ENCODE peak calls at places on chromosomes 1 and 21, in five cellular contexts. T is NCI-H774, E is breast epithelium, U is LHCN-M2, X is heart left ventricle. I is an unnamed sample.

GRCh38 chr1:36453600-36454388 is 3.5 kb upstream of the OSCP1 start:
- DNase-seq in T (no peak), X (no peak), E (no peak), U (no peak), I (no peak)

GRCh38 chr1:201683397-201683796 is 144.5 kb downstream of the NAV1 start:
- DNase-seq in E (no peak), X (no peak), T (no peak), U (no peak), I (no peak)

GRCh38 chr1:1361982-1362423 is 3.6 kb upstream of the MXRA8 start:
- DNase-seq in U (peak), E (peak), T (no peak), X (peak), I (no peak)

GRCh38 chr1:46614604-46614984 is 2.0 kb downstream of the MOB3C start:
- DNase-seq in T (no peak), E (no peak), X (no peak), U (no peak), I (no peak)

GRCh38 chr1:151888972-151889570 is 20.2 kb downstream of the THEM4 start:
- DNase-seq in T (no peak), U (no peak), X (no peak), E (no peak), I (no peak)

GRCh38 chr1:17575786-17576584 is 36.5 kb downstream of the ARHGEF10L start:
- DNase-seq in X (no peak), T (no peak), U (no peak), E (no peak), I (no peak)

GRCh38 chr1:171110485-171111340 is 20.0 kb downstream of the FMO3 start:
- DNase-seq in T (no peak), X (no peak), U (no peak), E (no peak), I (no peak)

GRCh38 chr1:90831910-90832309 is 114.8 kb upstream of the BARHL2 start:
- DNase-seq in U (no peak), E (no peak), X (no peak), T (no peak), I (no peak)

GRCh38 chr1:22024485-22025367 is 23.3 kb downstream of the CELA3A start:
- DNase-seq in E (no peak), X (peak), U (peak), T (peak), I (peak)

GRCh38 chr1:176315519-176316220 is 108.6 kb upstream of the COP1 start:
- DNase-seq in T (no peak), U (no peak), X (no peak), E (no peak), I (no peak)

GRCh38 chr1:156104065-156104810 is 10.3 kb upstream of the LMNA start:
- DNase-seq in U (peak), X (peak), E (peak), T (peak), I (peak)

GRCh38 chr1:167690053-167690452 is 31.7 kb upstream of the MPZL1 start:
- DNase-seq in U (no peak), X (no peak), T (no peak), E (no peak), I (no peak)

GRCh38 chr1:167460836-167461235 is 57.5 kb downstream of the CD247 start:
- DNase-seq in X (no peak), E (peak), T (no peak), U (no peak), I (no peak)

GRCh38 chr21:32411366-32412161 is 942 bp upstream of the EVA1C start:
- DNase-seq in E (peak), U (peak), T (peak), X (peak), I (peak)

I was measured in DMS153.